ENCODE peak calls at places on chromosomes 5 and 9, in nine cellular contexts. One of them, this sample, is unnamed.

GRCh38 chr5:73365301-73365853 is 83.2 kb downstream of the FOXD1 start:
- DNase-seq in GM23338: no peak
- DNase-seq in fibroblast of lung: peak; percentile 94
- DNase-seq in body of pancreas: no peak
- DNase-seq in iPS DF 6.9: no peak
- DNase-seq in DND-41: no peak
- DNase-seq in SJCRH30: no peak
- DNase-seq in psoas muscle: no peak
- DNase-seq in CD8-positive, alpha-beta T cell: no peak
- DNase-seq in this sample: no peak

GRCh38 chr9:92147030-92147853 is 32.0 kb upstream of the SPTLC1 start:
- DNase-seq in GM23338: peak; percentile 66
- DNase-seq in CD8-positive, alpha-beta T cell: no peak
- DNase-seq in psoas muscle: peak; percentile 65
- DNase-seq in body of pancreas: peak; percentile 61
- DNase-seq in fibroblast of lung: peak; percentile 96
- DNase-seq in DND-41: no peak
- DNase-seq in SJCRH30: peak; percentile 96
- DNase-seq in iPS DF 6.9: no peak
- DNase-seq in this sample: no peak

GRCh38 chr5:1299511-1299850 is 4.6 kb upstream of the TERT start:
- DNase-seq in body of pancreas: no peak
- DNase-seq in psoas muscle: no peak
- DNase-seq in DND-41: no peak
- DNase-seq in GM23338: no peak
- DNase-seq in iPS DF 6.9: no peak
- DNase-seq in CD8-positive, alpha-beta T cell: no peak
- DNase-seq in fibroblast of lung: no peak
- DNase-seq in SJCRH30: peak; percentile 16
- DNase-seq in this sample: no peak

GRCh38 chr5:126499742-126500396 is 76.7 kb downstream of the GRAMD2B start:
- DNase-seq in psoas muscle: no peak
- DNase-seq in DND-41: no peak
- DNase-seq in body of pancreas: no peak
- DNase-seq in fibroblast of lung: no peak
- DNase-seq in CD8-positive, alpha-beta T cell: no peak
- DNase-seq in GM23338: peak; percentile 88
- DNase-seq in SJCRH30: no peak
- DNase-seq in iPS DF 6.9: peak; percentile 43
- DNase-seq in this sample: no peak

GRCh38 chr5:153573326-153574033 is 83.0 kb downstream of the GRIA1 start:
- DNase-seq in body of pancreas: peak; percentile 15
- DNase-seq in SJCRH30: no peak
- DNase-seq in GM23338: no peak
- DNase-seq in DND-41: no peak
- DNase-seq in CD8-positive, alpha-beta T cell: no peak
- DNase-seq in iPS DF 6.9: no peak
- DNase-seq in fibroblast of lung: no peak
- DNase-seq in psoas muscle: no peak
- DNase-seq in this sample: no peak

GRCh38 chr9:19174127-19174921 is 47.0 kb upstream of the PLIN2 start:
- DNase-seq in CD8-positive, alpha-beta T cell: peak; percentile 8
- DNase-seq in SJCRH30: peak; percentile 50
- DNase-seq in psoas muscle: peak; percentile 83
- DNase-seq in GM23338: peak; percentile 84
- DNase-seq in body of pancreas: peak; percentile 56
- DNase-seq in fibroblast of lung: peak; percentile 78
- DNase-seq in iPS DF 6.9: no peak
- DNase-seq in DND-41: peak; percentile 55
- DNase-seq in this sample: no peak

GRCh38 chr5:5348576-5348975 is 73.9 kb upstream of the ICE1 start:
- DNase-seq in DND-41: no peak
- DNase-seq in body of pancreas: no peak
- DNase-seq in iPS DF 6.9: no peak
- DNase-seq in CD8-positive, alpha-beta T cell: no peak
- DNase-seq in psoas muscle: no peak
- DNase-seq in SJCRH30: no peak
- DNase-seq in fibroblast of lung: no peak
- DNase-seq in GM23338: no peak
- DNase-seq in this sample: no peak

GRCh38 chr5:35274839-35275509 is 44.7 kb upstream of the PRLR start:
- DNase-seq in SJCRH30: no peak
- DNase-seq in psoas muscle: no peak
- DNase-seq in DND-41: no peak
- DNase-seq in CD8-positive, alpha-beta T cell: no peak
- DNase-seq in iPS DF 6.9: no peak
- DNase-seq in GM23338: no peak
- DNase-seq in fibroblast of lung: no peak
- DNase-seq in body of pancreas: no peak
- DNase-seq in this sample: no peak

GRCh38 chr5:61467766-61468482 is 135.9 kb downstream of the ZSWIM6 start:
- DNase-seq in fibroblast of lung: peak; percentile 90
- DNase-seq in CD8-positive, alpha-beta T cell: no peak
- DNase-seq in psoas muscle: no peak
- DNase-seq in SJCRH30: no peak
- DNase-seq in GM23338: no peak
- DNase-seq in DND-41: no peak
- DNase-seq in iPS DF 6.9: no peak
- DNase-seq in body of pancreas: no peak
- DNase-seq in this sample: no peak

GRCh38 chr5:75089137-75089536 is 36.8 kb upstream of the GCNT4 start:
- DNase-seq in SJCRH30: peak; percentile 22
- DNase-seq in CD8-positive, alpha-beta T cell: no peak
- DNase-seq in iPS DF 6.9: no peak
- DNase-seq in DND-41: no peak
- DNase-seq in GM23338: no peak
- DNase-seq in fibroblast of lung: no peak
- DNase-seq in psoas muscle: no peak
- DNase-seq in body of pancreas: no peak
- DNase-seq in this sample: no peak

GRCh38 chr9:107208121-107208520 is 75.0 kb upstream of the RAD23B start:
- DNase-seq in psoas muscle: no peak
- DNase-seq in iPS DF 6.9: no peak
- DNase-seq in DND-41: no peak
- DNase-seq in CD8-positive, alpha-beta T cell: no peak
- DNase-seq in GM23338: no peak
- DNase-seq in fibroblast of lung: peak; percentile 74
- DNase-seq in SJCRH30: no peak
- DNase-seq in body of pancreas: no peak
- DNase-seq in this sample: no peak

GRCh38 chr5:31385774-31386537 is 145.9 kb downstream of the DROSHA start:
- DNase-seq in iPS DF 6.9: no peak
- DNase-seq in psoas muscle: no peak
- DNase-seq in CD8-positive, alpha-beta T cell: no peak
- DNase-seq in GM23338: no peak
- DNase-seq in DND-41: no peak
- DNase-seq in SJCRH30: no peak
- DNase-seq in fibroblast of lung: no peak
- DNase-seq in body of pancreas: no peak
- DNase-seq in this sample: no peak

GRCh38 chr5:124628721-124629596 is 117.5 kb downstream of the ZNF608 start:
- DNase-seq in CD8-positive, alpha-beta T cell: no peak
- DNase-seq in fibroblast of lung: peak; percentile 99
- DNase-seq in DND-41: no peak
- DNase-seq in GM23338: no peak
- DNase-seq in psoas muscle: peak; percentile 75
- DNase-seq in body of pancreas: no peak
- DNase-seq in iPS DF 6.9: no peak
- DNase-seq in SJCRH30: peak; percentile 85
- DNase-seq in this sample: no peak

DNA sequence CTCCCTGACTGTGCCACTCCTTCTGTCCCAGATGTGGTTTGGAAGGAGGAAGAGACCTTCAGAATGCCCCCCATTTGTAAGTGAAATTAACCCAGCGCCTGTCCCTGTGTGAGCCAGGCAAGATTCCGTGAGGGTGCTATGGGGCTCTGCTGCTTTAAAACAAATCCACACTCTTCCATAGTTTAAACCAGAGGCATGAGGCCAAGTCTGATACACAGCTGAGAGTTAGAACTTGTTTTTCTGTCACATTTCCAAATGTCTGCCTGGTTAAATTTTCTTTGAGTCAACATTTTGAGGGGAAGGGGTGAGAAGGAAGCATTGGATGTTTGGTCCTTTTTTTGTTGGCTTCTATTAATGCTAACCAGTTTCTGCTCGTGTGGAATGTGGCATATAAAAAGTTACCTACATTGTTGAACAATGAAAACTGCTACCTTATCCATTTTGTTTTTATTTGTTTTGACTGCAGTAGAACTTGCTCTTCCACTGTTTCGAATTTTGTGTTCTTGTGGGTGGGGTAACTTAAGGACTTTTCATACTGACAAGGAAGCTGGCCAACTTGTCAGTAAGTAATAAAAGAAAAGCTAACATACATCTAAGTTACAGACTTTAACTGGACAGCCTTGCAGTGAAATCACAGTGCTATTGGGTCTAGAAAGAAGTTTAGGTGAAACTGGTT is 12.9 kb downstream of the RGMB start:
- DNase-seq in SJCRH30: no peak
- DNase-seq in iPS DF 6.9: no peak
- DNase-seq in CD8-positive, alpha-beta T cell: no peak
- DNase-seq in psoas muscle: no peak
- DNase-seq in GM23338: no peak
- DNase-seq in body of pancreas: peak; percentile 36
- DNase-seq in DND-41: no peak
- DNase-seq in fibroblast of lung: peak; percentile 62
- DNase-seq in this sample: no peak
- H3K27ac ChIP-seq in SJCRH30: no peak overlapping the region
- H3K27ac ChIP-seq in iPS DF 6.9: no peak overlapping the region
- H3K27ac ChIP-seq in CD8-positive, alpha-beta T cell: no peak overlapping the region
- H3K27ac ChIP-seq in psoas muscle: peak overlapping the region; percentile 77
- H3K27ac ChIP-seq in GM23338: no peak overlapping the region
- H3K27ac ChIP-seq in body of pancreas: peak overlapping the region; percentile 63
- H3K27ac ChIP-seq in DND-41: no peak overlapping the region
- H3K27ac ChIP-seq in fibroblast of lung: peak overlapping the region; percentile 6
- H3K27ac ChIP-seq in this sample: no peak overlapping the region

GRCh38 chr5:23631283-23632045 is 124.1 kb downstream of the PRDM9 start:
- DNase-seq in CD8-positive, alpha-beta T cell: no peak
- DNase-seq in psoas muscle: no peak
- DNase-seq in body of pancreas: no peak
- DNase-seq in fibroblast of lung: peak; percentile 4
- DNase-seq in SJCRH30: no peak
- DNase-seq in iPS DF 6.9: no peak
- DNase-seq in GM23338: no peak
- DNase-seq in DND-41: no peak
- DNase-seq in this sample: no peak
- H3K27ac ChIP-seq in CD8-positive, alpha-beta T cell: no peak overlapping the region
- H3K27ac ChIP-seq in psoas muscle: no peak overlapping the region
- H3K27ac ChIP-seq in body of pancreas: no peak overlapping the region
- H3K27ac ChIP-seq in fibroblast of lung: no peak overlapping the region
- H3K27ac ChIP-seq in SJCRH30: no peak overlapping the region
- H3K27ac ChIP-seq in iPS DF 6.9: no peak overlapping the region
- H3K27ac ChIP-seq in GM23338: no peak overlapping the region
- H3K27ac ChIP-seq in DND-41: no peak overlapping the region
- H3K27ac ChIP-seq in this sample: no peak overlapping the region

GRCh38 chr5:33536802-33537201 is 96.0 kb downstream of the TARS1 start:
- DNase-seq in GM23338: no peak
- DNase-seq in CD8-positive, alpha-beta T cell: no peak
- DNase-seq in psoas muscle: no peak
- DNase-seq in fibroblast of lung: no peak
- DNase-seq in body of pancreas: no peak
- DNase-seq in iPS DF 6.9: no peak
- DNase-seq in SJCRH30: no peak
- DNase-seq in DND-41: no peak
- DNase-seq in this sample: no peak
- H3K27ac ChIP-seq in GM23338: no peak overlapping the region
- H3K27ac ChIP-seq in CD8-positive, alpha-beta T cell: no peak overlapping the region
- H3K27ac ChIP-seq in psoas muscle: no peak overlapping the region
- H3K27ac ChIP-seq in fibroblast of lung: no peak overlapping the region
- H3K27ac ChIP-seq in body of pancreas: no peak overlapping the region
- H3K27ac ChIP-seq in iPS DF 6.9: no peak overlapping the region
- H3K27ac ChIP-seq in SJCRH30: no peak overlapping the region
- H3K27ac ChIP-seq in DND-41: no peak overlapping the region
- H3K27ac ChIP-seq in this sample: no peak overlapping the region

GRCh38 chr5:177141496-177141895 is 7.9 kb downstream of the NSD1 start:
- DNase-seq in iPS DF 6.9: no peak
- DNase-seq in psoas muscle: no peak
- DNase-seq in CD8-positive, alpha-beta T cell: no peak
- DNase-seq in fibroblast of lung: no peak
- DNase-seq in DND-41: no peak
- DNase-seq in body of pancreas: no peak
- DNase-seq in SJCRH30: no peak
- DNase-seq in GM23338: no peak
- DNase-seq in this sample: no peak

GRCh38 chr5:177147239-177147638 is 13.7 kb downstream of the NSD1 start:
- DNase-seq in SJCRH30: no peak
- DNase-seq in psoas muscle: no peak
- DNase-seq in GM23338: no peak
- DNase-seq in CD8-positive, alpha-beta T cell: no peak
- DNase-seq in fibroblast of lung: peak; percentile 44
- DNase-seq in DND-41: no peak
- DNase-seq in body of pancreas: no peak
- DNase-seq in iPS DF 6.9: no peak
- DNase-seq in this sample: no peak

GRCh38 chr5:177142778-177143177 is 9.2 kb downstream of the NSD1 start:
- DNase-seq in DND-41: no peak
- DNase-seq in body of pancreas: no peak
- DNase-seq in psoas muscle: no peak
- DNase-seq in iPS DF 6.9: no peak
- DNase-seq in fibroblast of lung: no peak
- DNase-seq in SJCRH30: no peak
- DNase-seq in CD8-positive, alpha-beta T cell: no peak
- DNase-seq in GM23338: no peak
- DNase-seq in this sample: no peak

GRCh38 chr5:177140312-177140711 is 6.7 kb downstream of the NSD1 start:
- DNase-seq in iPS DF 6.9: no peak
- DNase-seq in CD8-positive, alpha-beta T cell: no peak
- DNase-seq in psoas muscle: no peak
- DNase-seq in body of pancreas: no peak
- DNase-seq in GM23338: no peak
- DNase-seq in SJCRH30: no peak
- DNase-seq in DND-41: no peak
- DNase-seq in fibroblast of lung: no peak
- DNase-seq in this sample: no peak

GRCh38 chr5:177142029-177142681 is 8.6 kb downstream of the NSD1 start:
- DNase-seq in SJCRH30: no peak
- DNase-seq in fibroblast of lung: no peak
- DNase-seq in DND-41: no peak
- DNase-seq in body of pancreas: no peak
- DNase-seq in CD8-positive, alpha-beta T cell: no peak
- DNase-seq in GM23338: no peak
- DNase-seq in iPS DF 6.9: no peak
- DNase-seq in psoas muscle: no peak
- DNase-seq in this sample: no peak
- H3K27ac ChIP-seq in SJCRH30: no peak overlapping the region
- H3K27ac ChIP-seq in fibroblast of lung: no peak overlapping the region
- H3K27ac ChIP-seq in DND-41: no peak overlapping the region
- H3K27ac ChIP-seq in body of pancreas: peak overlapping the region; percentile 46
- H3K27ac ChIP-seq in CD8-positive, alpha-beta T cell: no peak overlapping the region
- H3K27ac ChIP-seq in GM23338: no peak overlapping the region
- H3K27ac ChIP-seq in iPS DF 6.9: no peak overlapping the region
- H3K27ac ChIP-seq in psoas muscle: no peak overlapping the region
- H3K27ac ChIP-seq in this sample: no peak overlapping the region